ENCODE peak calls at places on chromosomes 12 and 14, in seven cellular contexts. Y is esophagus muscularis mucosa, K is esophagus squamous epithelium, D is heart left ventricle, B is IMR-90, R is Peyer's patch, J is fibroblast of lung. Z is an unnamed sample. For H3K4me1 and H3K9me3, the result is how much of the 10 kb centered on the place peaks cover.

GRCh38 chr14:96069421-96069820 is 30.3 kb downstream of the C14orf132 start:
- DNase-seq in Y (no peak), K (no peak), D (no peak), B (no peak), R (peak), J (no peak), Z (no peak)

GRCh38 chr12:117684471-117684870 is 284.3 kb downstream of the KSR2 start:
- DNase-seq in Y (no peak), K (no peak), D (no peak), B (no peak), R (no peak), J (no peak), Z (no peak)

GRCh38 chr14:35403397-35404245 is 928 bp downstream of the NFKBIA start:
- DNase-seq in Y (peak), K (peak), D (peak), B (peak), R (peak), J (peak), Z (peak)

GRCh38 chr12:53190108-53190729 is 9.5 kb upstream of the CSAD start:
- DNase-seq in Y (no peak), K (no peak), D (peak), B (peak), R (peak), J (peak), Z (peak)

GRCh38 chr14:70789361-70789760 is 20.0 kb downstream of the MAP3K9 start:
- DNase-seq in Y (no peak), K (no peak), D (no peak), B (peak), R (no peak), J (peak), Z (no peak)

GRCh38 chr12:105980048-105980447 is 158.7 kb downstream of the NUAK1 start:
- DNase-seq in Y (no peak), K (no peak), D (no peak), B (no peak), R (no peak), J (peak), Z (no peak)

GRCh38 chr12:71556881-71557280 is 106.8 kb downstream of the ZFC3H1 start:
- DNase-seq in Y (no peak), K (no peak), D (no peak), B (peak), R (no peak), J (peak), Z (no peak)

GRCh38 chr12:94603434-94604068 is 46.8 kb downstream of the TMCC3 start:
- DNase-seq in Y (no peak), K (no peak), D (no peak), B (no peak), R (peak), J (no peak), Z (no peak)

GRCh38 chr12:59500335-59500734 is 95.5 kb upstream of the SLC16A7 start:
- DNase-seq in Y (no peak), K (no peak), D (no peak), B (no peak), R (no peak), J (no peak), Z (no peak)

GRCh38 chr12:52199294-52199920 is 7.6 kb upstream of the KRT80 start:
- DNase-seq in Y (no peak), K (no peak), D (peak), B (no peak), R (no peak), J (no peak), Z (no peak)

GRCh38 chr12:48903363-48903981 is 21.8 kb downstream of the FKBP11 start:
- DNase-seq in Y (no peak), K (no peak), D (no peak), B (peak), R (no peak), J (peak), Z (no peak)

GRCh38 chr14:55440385-55440784 is at the start of gene TBPL2:
- DNase-seq in Y (peak), K (no peak), D (no peak), B (no peak), R (no peak), J (no peak), Z (no peak)

GRCh38 chr12:76220980-76221379 is 127.2 kb downstream of the BBS10 start:
- DNase-seq in Y (no peak), K (no peak), D (no peak), B (no peak), R (no peak), J (no peak), Z (no peak)

GRCh38 chr12:85260904-85261303 is 19.1 kb upstream of the ALX1 start:
- DNase-seq in Y (no peak), K (no peak), D (no peak), B (no peak), R (no peak), J (no peak), Z (no peak)

GRCh38 chr14:97554597-97554996 is 757.4 kb downstream of the VRK1 start:
- DNase-seq in Y (no peak), K (no peak), D (no peak), B (no peak), R (no peak), J (no peak), Z (no peak)

GRCh38 chr14:63764620-63765139 is 36.8 kb upstream of the SGPP1 start:
- DNase-seq in Y (no peak), K (no peak), D (no peak), B (no peak), R (no peak), J (no peak), Z (no peak)

GRCh38 chr14:100466111-100466856 is 120.9 kb downstream of the BEGAIN start:
- DNase-seq in Y (no peak), K (no peak), D (no peak), B (no peak), R (no peak), J (no peak), Z (no peak)

GRCh38 chr12:113861708-113862312 is 104.3 kb downstream of the RBM19 start:
- DNase-seq in Y (no peak), K (no peak), D (no peak), B (peak), R (no peak), J (peak), Z (no peak)

GRCh38 chr14:39266589-39266870 is 32.8 kb downstream of the MIA2 start:
- DNase-seq in Y (no peak), K (peak), D (peak), B (peak), R (peak), J (peak), Z (no peak)

GRCh38 chr12:116613256-116613655 is 54.1 kb downstream of the MAP1LC3B2 start:
- DNase-seq in Y (no peak), K (no peak), D (no peak), B (no peak), R (no peak), J (no peak), Z (no peak)

GRCh38 chr12:115404761-115405470 is 720.9 kb upstream of the TBX3 start:
- DNase-seq in Y (peak), K (no peak), D (no peak), B (peak), R (no peak), J (peak), Z (no peak)

GRCh38 chr14:77258566-77258965 is 12.4 kb downstream of the NGB start:
- DNase-seq in Y (no peak), K (no peak), D (no peak), B (no peak), R (no peak), J (no peak), Z (no peak)

GRCh38 chr14:98404811-98405210 is 867.2 kb downstream of the BCL11B start:
- DNase-seq in Y (peak), K (no peak), D (no peak), B (no peak), R (no peak), J (no peak), Z (no peak)

GRCh38 chr12:2318286-2318685 is 265.5 kb downstream of the CACNA1C start:
- DNase-seq in Y (no peak), K (no peak), D (no peak), B (no peak), R (no peak), J (no peak), Z (no peak)

GRCh38 chr14:75559451-75560187 is 18.8 kb upstream of the FLVCR2 start:
- DNase-seq in Y (no peak), K (no peak), D (no peak), B (peak), R (no peak), J (peak), Z (peak)

GRCh38 chr12:32548691-32549412 is 130.2 kb upstream of the DNM1L start:
- DNase-seq in Y (no peak), K (no peak), D (peak), B (peak), R (no peak), J (peak), Z (peak)

GRCh38 chr12:2958432-2959193 is 584 bp upstream of the TEAD4 start:
- DNase-seq in Y (no peak), K (no peak), D (peak), B (peak), R (no peak), J (peak), Z (no peak)

GRCh38 chr12:112988224-112988623 is 9.9 kb downstream of the OAS2 start:
- DNase-seq in Y (no peak), K (no peak), D (no peak), B (no peak), R (no peak), J (no peak), Z (no peak)

GRCh38 chr12:132314516-132315233 is 14.7 kb downstream of the GALNT9 start:
- DNase-seq in Y (no peak), K (no peak), D (no peak), B (no peak), R (no peak), J (no peak), Z (no peak)

GRCh38 chr14:50311337-50311973 is 574 bp downstream of the L2HGDH start:
- DNase-seq in Y (no peak), K (no peak), D (no peak), B (no peak), R (no peak), J (no peak), Z (no peak)

GRCh38 chr12:27709932-27710591 is 570 bp upstream of the MRPS35 start:
- DNase-seq in Y (no peak), K (no peak), D (no peak), B (peak), R (no peak), J (peak), Z (peak)

GRCh38 chr14:73850940-73851339 is 691 bp upstream of the PTGR2 start:
- DNase-seq in Y (no peak), K (no peak), D (no peak), B (no peak), R (no peak), J (peak), Z (no peak)

GRCh38 chr12:111788178-111788654 is 21.5 kb downstream of the ALDH2 start:
- DNase-seq in Y (no peak), K (no peak), D (peak), B (peak), R (peak), J (no peak), Z (no peak)

GRCh38 chr14:105178069-105178867 is 2.8 kb downstream of the NUDT14 start:
- DNase-seq in Y (no peak), K (no peak), D (no peak), B (no peak), R (no peak), J (no peak), Z (no peak)

GRCh38 chr12:65891987-65892481 is 67.8 kb downstream of the HMGA2 start:
- DNase-seq in Y (no peak), K (no peak), D (peak), B (peak), R (peak), J (peak), Z (peak)

GRCh38 chr12:713281-713875 is 39.0 kb upstream of the WNK1 start:
- DNase-seq in Y (no peak), K (no peak), D (no peak), B (no peak), R (no peak), J (no peak), Z (no peak)

GRCh38 chr12:120194226-120194533 is 335 bp downstream of the GCN1 start:
- DNase-seq in Y (no peak), K (no peak), D (no peak), B (no peak), R (no peak), J (no peak), Z (no peak)

GRCh38 chr12:104669851-104670337 is 213.1 kb downstream of the CHST11 start:
- DNase-seq in Y (no peak), K (no peak), D (peak), B (peak), R (peak), J (peak), Z (no peak)

GRCh38 chr12:123077298-123078113 is 73.4 kb downstream of the PITPNM2 start:
- DNase-seq in Y (no peak), K (no peak), D (no peak), B (no peak), R (no peak), J (no peak), Z (no peak)
- TF ChIP-seq CTCF in Y (no peak), K (no peak), D (no peak), B (no peak), R (no peak), J (no peak), Z (no peak)

DNA sequence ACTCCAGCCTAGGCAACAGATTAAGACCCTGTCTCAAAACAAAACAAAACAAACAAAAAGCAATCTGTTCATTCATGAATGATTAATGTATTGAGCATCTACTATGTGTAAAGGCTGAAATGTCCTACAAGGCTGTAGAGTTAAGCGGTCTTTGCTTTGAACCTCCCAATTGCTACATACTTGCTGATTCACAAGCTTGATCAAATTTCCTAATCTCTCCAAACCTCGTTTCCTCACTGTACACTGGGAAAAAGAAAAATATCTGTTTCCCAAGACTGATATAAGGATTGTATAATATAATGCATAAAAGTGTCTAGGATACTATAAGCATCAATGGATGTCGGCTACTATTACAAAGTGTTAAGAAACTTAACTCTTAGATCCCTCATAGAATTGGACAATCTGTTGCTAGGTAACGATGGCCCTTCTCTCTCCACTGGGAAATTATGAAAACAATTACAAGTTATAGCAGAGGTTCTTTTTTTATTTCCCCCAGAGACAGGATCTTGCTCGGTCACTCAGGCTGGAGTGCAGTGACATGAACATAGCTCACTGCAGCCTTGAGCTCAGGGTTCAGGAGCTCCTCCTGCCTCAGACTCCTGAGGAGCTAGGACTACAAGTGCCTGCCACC is 8.0 kb upstream of the RILPL2 start:
- DNase-seq in Y (no peak), K (no peak), D (no peak), B (peak), R (no peak), J (peak), Z (no peak)
- H3K4me1 ChIP-seq in Y (under half), K (under half), D (half or more), B (under half), R (under half), J (under half), Z (under half)

GRCh38 chr14:41389355-41389754 is 217.3 kb upstream of the LRFN5 start:
- DNase-seq in Y (no peak), K (no peak), D (no peak), B (no peak), R (no peak), J (no peak), Z (no peak)

GRCh38 chr14:41393512-41393911 is 213.2 kb upstream of the LRFN5 start:
- DNase-seq in Y (no peak), K (no peak), D (no peak), B (no peak), R (no peak), J (no peak), Z (no peak)
- H3K9me3 ChIP-seq in Y (under half), K (under half), D (under half), B (under half), R (under half), J (under half), Z (under half)

DNA sequence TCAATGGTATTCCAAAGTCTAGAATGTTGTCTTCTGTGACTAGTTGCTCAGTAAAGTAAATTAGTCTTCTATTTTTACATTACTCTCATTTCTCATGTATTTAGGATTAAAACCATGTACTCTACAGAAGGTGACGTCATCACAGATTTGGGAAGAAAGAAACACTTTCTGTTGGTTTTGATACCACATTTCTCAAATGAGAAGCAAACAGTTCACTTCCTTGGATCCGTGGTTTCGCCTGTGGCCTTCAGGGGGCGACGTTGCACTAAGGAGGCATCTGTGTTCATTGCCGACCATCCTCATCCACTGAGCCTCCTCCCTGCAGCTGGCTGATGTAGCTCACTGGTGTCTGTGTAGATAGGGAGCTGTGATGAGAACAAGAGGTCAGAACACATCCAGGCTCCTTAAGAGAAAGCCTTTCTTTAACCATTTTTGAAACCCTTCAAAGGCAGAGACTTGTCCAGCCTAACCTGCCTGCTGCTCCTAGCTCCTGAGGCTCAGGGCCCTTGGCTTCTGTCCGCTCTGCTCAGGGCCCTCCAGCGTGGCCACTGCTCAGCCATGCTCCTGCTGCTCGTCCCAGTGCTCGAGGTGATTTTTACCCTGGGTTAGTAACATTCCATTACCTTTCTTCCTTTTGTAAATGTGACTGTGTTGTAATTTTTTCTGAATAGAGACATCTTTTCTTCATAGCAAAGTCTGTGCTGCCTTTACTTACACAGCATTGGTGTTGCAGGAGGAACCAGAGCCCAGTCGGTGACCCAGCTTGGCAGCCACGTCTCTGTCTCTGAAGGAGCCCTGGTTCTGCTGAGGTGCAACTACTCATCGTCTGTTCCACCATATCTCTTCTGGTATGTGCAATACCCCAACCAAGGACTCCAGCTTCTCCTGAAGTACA is 220.6 kb upstream of the OR4E1 start:
- DNase-seq in Y (no peak), K (no peak), D (no peak), B (no peak), R (peak), J (no peak), Z (no peak)
- TF ChIP-seq CTCF in Y (no peak), K (no peak), D (no peak), B (no peak), R (no peak), J (no peak), Z (no peak)

GRCh38 chr14:69671365-69672050 is 60.1 kb downstream of the SUSD6 start:
- DNase-seq in Y (no peak), K (no peak), D (no peak), B (no peak), R (no peak), J (no peak), Z (no peak)
- H3K4me1 ChIP-seq in Y (half or more), K (half or more), D (half or more), B (under half), R (under half), J (under half), Z (under half)